ENCODE peak calls at places on chromosomes 5 and 9, in ten cellular contexts. One of them, this sample, is unnamed.

GRCh38 chr5:111043712-111044506 is 27.6 kb upstream of the TSLP start:
- DNase-seq in left colon: no peak
- DNase-seq in nucleus accumbens: no peak
- DNase-seq in heart left ventricle: no peak
- DNase-seq in ascending aorta: no peak
- DNase-seq in aorta: no peak
- DNase-seq in H54: no peak
- DNase-seq in left ventricle myocardium superior: no peak
- DNase-seq in stimulated activated CD8-positive, alpha-beta memory T cell treated with anti-CD3 and anti-CD28 coated beads, Interleukin-4, amount 100 ng/mL, for 48 hours: no peak
- DNase-seq in brain microvascular endothelial cell: peak
- DNase-seq in this sample: no peak

GRCh38 chr5:147935032-147935431 is 28.7 kb upstream of the C5orf46 start:
- DNase-seq in left colon: no peak
- DNase-seq in nucleus accumbens: no peak
- DNase-seq in heart left ventricle: no peak
- DNase-seq in ascending aorta: no peak
- DNase-seq in aorta: no peak
- DNase-seq in H54: peak
- DNase-seq in left ventricle myocardium superior: no peak
- DNase-seq in stimulated activated CD8-positive, alpha-beta memory T cell treated with anti-CD3 and anti-CD28 coated beads, Interleukin-4, amount 100 ng/mL, for 48 hours: no peak
- DNase-seq in brain microvascular endothelial cell: peak
- DNase-seq in this sample: peak

GRCh38 chr5:144369001-144369400 is 198.3 kb downstream of the KCTD16 start:
- DNase-seq in left colon: no peak
- DNase-seq in nucleus accumbens: no peak
- DNase-seq in heart left ventricle: no peak
- DNase-seq in ascending aorta: no peak
- DNase-seq in aorta: no peak
- DNase-seq in H54: no peak
- DNase-seq in left ventricle myocardium superior: no peak
- DNase-seq in stimulated activated CD8-positive, alpha-beta memory T cell treated with anti-CD3 and anti-CD28 coated beads, Interleukin-4, amount 100 ng/mL, for 48 hours: no peak
- DNase-seq in brain microvascular endothelial cell: no peak
- DNase-seq in this sample: peak

GRCh38 chr5:148437249-148437648 is 53.5 kb downstream of the FBXO38 start:
- DNase-seq in left colon: no peak
- DNase-seq in nucleus accumbens: no peak
- DNase-seq in heart left ventricle: no peak
- DNase-seq in ascending aorta: no peak
- DNase-seq in aorta: no peak
- DNase-seq in H54: no peak
- DNase-seq in left ventricle myocardium superior: no peak
- DNase-seq in stimulated activated CD8-positive, alpha-beta memory T cell treated with anti-CD3 and anti-CD28 coated beads, Interleukin-4, amount 100 ng/mL, for 48 hours: no peak
- DNase-seq in brain microvascular endothelial cell: no peak
- DNase-seq in this sample: no peak

GRCh38 chr9:132061526-132061925 is 18.1 kb downstream of the MED27 start:
- DNase-seq in left colon: no peak
- DNase-seq in nucleus accumbens: no peak
- DNase-seq in heart left ventricle: no peak
- DNase-seq in ascending aorta: no peak
- DNase-seq in aorta: no peak
- DNase-seq in H54: no peak
- DNase-seq in left ventricle myocardium superior: no peak
- DNase-seq in stimulated activated CD8-positive, alpha-beta memory T cell treated with anti-CD3 and anti-CD28 coated beads, Interleukin-4, amount 100 ng/mL, for 48 hours: no peak
- DNase-seq in brain microvascular endothelial cell: no peak
- DNase-seq in this sample: no peak

GRCh38 chr5:179191506-179192184 is 131.5 kb downstream of the ZNF354C start:
- DNase-seq in left colon: no peak
- DNase-seq in nucleus accumbens: no peak
- DNase-seq in heart left ventricle: peak
- DNase-seq in ascending aorta: no peak
- DNase-seq in aorta: peak
- DNase-seq in H54: no peak
- DNase-seq in left ventricle myocardium superior: no peak
- DNase-seq in stimulated activated CD8-positive, alpha-beta memory T cell treated with anti-CD3 and anti-CD28 coated beads, Interleukin-4, amount 100 ng/mL, for 48 hours: no peak
- DNase-seq in brain microvascular endothelial cell: no peak
- DNase-seq in this sample: no peak

GRCh38 chr5:176535101-176535654 is 2.0 kb downstream of the RNF44 start:
- DNase-seq in left colon: peak
- DNase-seq in nucleus accumbens: no peak
- DNase-seq in heart left ventricle: no peak
- DNase-seq in ascending aorta: no peak
- DNase-seq in aorta: peak
- DNase-seq in H54: no peak
- DNase-seq in left ventricle myocardium superior: no peak
- DNase-seq in stimulated activated CD8-positive, alpha-beta memory T cell treated with anti-CD3 and anti-CD28 coated beads, Interleukin-4, amount 100 ng/mL, for 48 hours: peak
- DNase-seq in brain microvascular endothelial cell: no peak
- DNase-seq in this sample: peak

GRCh38 chr5:65263291-65263690 is 218.4 kb downstream of the ADAMTS6 start:
- DNase-seq in left colon: no peak
- DNase-seq in nucleus accumbens: no peak
- DNase-seq in heart left ventricle: no peak
- DNase-seq in ascending aorta: no peak
- DNase-seq in aorta: no peak
- DNase-seq in H54: no peak
- DNase-seq in left ventricle myocardium superior: no peak
- DNase-seq in stimulated activated CD8-positive, alpha-beta memory T cell treated with anti-CD3 and anti-CD28 coated beads, Interleukin-4, amount 100 ng/mL, for 48 hours: no peak
- DNase-seq in brain microvascular endothelial cell: no peak
- DNase-seq in this sample: no peak

GRCh38 chr9:94805585-94805984 is 79.1 kb downstream of the AOPEP start:
- DNase-seq in left colon: no peak
- DNase-seq in nucleus accumbens: no peak
- DNase-seq in heart left ventricle: no peak
- DNase-seq in ascending aorta: no peak
- DNase-seq in aorta: no peak
- DNase-seq in H54: peak
- DNase-seq in left ventricle myocardium superior: no peak
- DNase-seq in stimulated activated CD8-positive, alpha-beta memory T cell treated with anti-CD3 and anti-CD28 coated beads, Interleukin-4, amount 100 ng/mL, for 48 hours: no peak
- DNase-seq in brain microvascular endothelial cell: peak
- DNase-seq in this sample: no peak

GRCh38 chr5:159724283-159724682 is 192.0 kb upstream of the ADRA1B start:
- DNase-seq in left colon: no peak
- DNase-seq in nucleus accumbens: no peak
- DNase-seq in heart left ventricle: no peak
- DNase-seq in ascending aorta: no peak
- DNase-seq in aorta: no peak
- DNase-seq in H54: no peak
- DNase-seq in left ventricle myocardium superior: no peak
- DNase-seq in stimulated activated CD8-positive, alpha-beta memory T cell treated with anti-CD3 and anti-CD28 coated beads, Interleukin-4, amount 100 ng/mL, for 48 hours: no peak
- DNase-seq in brain microvascular endothelial cell: no peak
- DNase-seq in this sample: no peak

GRCh38 chr9:79757906-79758669 is 186.3 kb downstream of the TLE4 start:
- DNase-seq in left colon: no peak
- DNase-seq in nucleus accumbens: no peak
- DNase-seq in heart left ventricle: no peak
- DNase-seq in ascending aorta: no peak
- DNase-seq in aorta: no peak
- DNase-seq in H54: no peak
- DNase-seq in left ventricle myocardium superior: no peak
- DNase-seq in stimulated activated CD8-positive, alpha-beta memory T cell treated with anti-CD3 and anti-CD28 coated beads, Interleukin-4, amount 100 ng/mL, for 48 hours: no peak
- DNase-seq in brain microvascular endothelial cell: no peak
- DNase-seq in this sample: no peak

GRCh38 chr9:95138474-95138873 is 179.0 kb downstream of the FANCC start:
- DNase-seq in left colon: no peak
- DNase-seq in nucleus accumbens: no peak
- DNase-seq in heart left ventricle: no peak
- DNase-seq in ascending aorta: no peak
- DNase-seq in aorta: no peak
- DNase-seq in H54: no peak
- DNase-seq in left ventricle myocardium superior: no peak
- DNase-seq in stimulated activated CD8-positive, alpha-beta memory T cell treated with anti-CD3 and anti-CD28 coated beads, Interleukin-4, amount 100 ng/mL, for 48 hours: no peak
- DNase-seq in brain microvascular endothelial cell: no peak
- DNase-seq in this sample: peak

GRCh38 chr5:147073098-147073497 is 161.7 kb upstream of the STK32A start:
- DNase-seq in left colon: no peak
- DNase-seq in nucleus accumbens: no peak
- DNase-seq in heart left ventricle: no peak
- DNase-seq in ascending aorta: no peak
- DNase-seq in aorta: no peak
- DNase-seq in H54: no peak
- DNase-seq in left ventricle myocardium superior: no peak
- DNase-seq in stimulated activated CD8-positive, alpha-beta memory T cell treated with anti-CD3 and anti-CD28 coated beads, Interleukin-4, amount 100 ng/mL, for 48 hours: no peak
- DNase-seq in brain microvascular endothelial cell: no peak
- DNase-seq in this sample: no peak

GRCh38 chr9:130938652-130939404 is at the start of gene FIBCD1:
- DNase-seq in left colon: peak
- DNase-seq in nucleus accumbens: no peak
- DNase-seq in heart left ventricle: no peak
- DNase-seq in ascending aorta: no peak
- DNase-seq in aorta: no peak
- DNase-seq in H54: peak
- DNase-seq in left ventricle myocardium superior: no peak
- DNase-seq in stimulated activated CD8-positive, alpha-beta memory T cell treated with anti-CD3 and anti-CD28 coated beads, Interleukin-4, amount 100 ng/mL, for 48 hours: peak
- DNase-seq in brain microvascular endothelial cell: no peak
- DNase-seq in this sample: no peak

GRCh38 chr9:115524467-115525059 is 406.6 kb upstream of the TNC start:
- DNase-seq in left colon: peak
- DNase-seq in nucleus accumbens: no peak
- DNase-seq in heart left ventricle: no peak
- DNase-seq in ascending aorta: no peak
- DNase-seq in aorta: no peak
- DNase-seq in H54: peak
- DNase-seq in left ventricle myocardium superior: no peak
- DNase-seq in stimulated activated CD8-positive, alpha-beta memory T cell treated with anti-CD3 and anti-CD28 coated beads, Interleukin-4, amount 100 ng/mL, for 48 hours: no peak
- DNase-seq in brain microvascular endothelial cell: peak
- DNase-seq in this sample: peak

GRCh38 chr9:120617637-120617979 is 37.6 kb upstream of the CDK5RAP2 start:
- DNase-seq in left colon: no peak
- DNase-seq in nucleus accumbens: no peak
- DNase-seq in heart left ventricle: no peak
- DNase-seq in ascending aorta: no peak
- DNase-seq in aorta: no peak
- DNase-seq in H54: no peak
- DNase-seq in left ventricle myocardium superior: no peak
- DNase-seq in stimulated activated CD8-positive, alpha-beta memory T cell treated with anti-CD3 and anti-CD28 coated beads, Interleukin-4, amount 100 ng/mL, for 48 hours: no peak
- DNase-seq in brain microvascular endothelial cell: no peak
- DNase-seq in this sample: no peak

GRCh38 chr9:114347675-114348074 is 18.0 kb downstream of the ORM2 start:
- DNase-seq in left colon: no peak
- DNase-seq in nucleus accumbens: no peak
- DNase-seq in heart left ventricle: no peak
- DNase-seq in ascending aorta: no peak
- DNase-seq in aorta: no peak
- DNase-seq in H54: no peak
- DNase-seq in left ventricle myocardium superior: no peak
- DNase-seq in stimulated activated CD8-positive, alpha-beta memory T cell treated with anti-CD3 and anti-CD28 coated beads, Interleukin-4, amount 100 ng/mL, for 48 hours: no peak
- DNase-seq in brain microvascular endothelial cell: no peak
- DNase-seq in this sample: no peak

GRCh38 chr5:165321912-165322311 is 1816.5 kb downstream of the MAT2B start:
- DNase-seq in left colon: no peak
- DNase-seq in nucleus accumbens: no peak
- DNase-seq in heart left ventricle: no peak
- DNase-seq in ascending aorta: no peak
- DNase-seq in aorta: no peak
- DNase-seq in H54: no peak
- DNase-seq in left ventricle myocardium superior: no peak
- DNase-seq in stimulated activated CD8-positive, alpha-beta memory T cell treated with anti-CD3 and anti-CD28 coated beads, Interleukin-4, amount 100 ng/mL, for 48 hours: no peak
- DNase-seq in brain microvascular endothelial cell: no peak
- DNase-seq in this sample: no peak

GRCh38 chr5:169873642-169874041 is 106.7 kb downstream of the INSYN2B start:
- DNase-seq in left colon: no peak
- DNase-seq in nucleus accumbens: no peak
- DNase-seq in heart left ventricle: no peak
- DNase-seq in ascending aorta: no peak
- DNase-seq in aorta: no peak
- DNase-seq in H54: no peak
- DNase-seq in left ventricle myocardium superior: peak
- DNase-seq in stimulated activated CD8-positive, alpha-beta memory T cell treated with anti-CD3 and anti-CD28 coated beads, Interleukin-4, amount 100 ng/mL, for 48 hours: no peak
- DNase-seq in brain microvascular endothelial cell: peak
- DNase-seq in this sample: no peak

GRCh38 chr5:56699588-56699987 is 115.8 kb upstream of the MAP3K1 start:
- DNase-seq in left colon: no peak
- DNase-seq in nucleus accumbens: no peak
- DNase-seq in heart left ventricle: no peak
- DNase-seq in ascending aorta: no peak
- DNase-seq in aorta: no peak
- DNase-seq in H54: no peak
- DNase-seq in left ventricle myocardium superior: no peak
- DNase-seq in stimulated activated CD8-positive, alpha-beta memory T cell treated with anti-CD3 and anti-CD28 coated beads, Interleukin-4, amount 100 ng/mL, for 48 hours: no peak
- DNase-seq in brain microvascular endothelial cell: no peak
- DNase-seq in this sample: no peak

GRCh38 chr5:170625221-170626165 is 121.7 kb downstream of the KCNIP1 start:
- DNase-seq in left colon: no peak
- DNase-seq in nucleus accumbens: no peak
- DNase-seq in heart left ventricle: no peak
- DNase-seq in ascending aorta: no peak
- DNase-seq in aorta: no peak
- DNase-seq in H54: no peak
- DNase-seq in left ventricle myocardium superior: no peak
- DNase-seq in stimulated activated CD8-positive, alpha-beta memory T cell treated with anti-CD3 and anti-CD28 coated beads, Interleukin-4, amount 100 ng/mL, for 48 hours: no peak
- DNase-seq in brain microvascular endothelial cell: no peak
- DNase-seq in this sample: no peak

GRCh38 chr5:175797521-175798038 is 73.8 kb upstream of the CPLX2 start:
- DNase-seq in left colon: peak
- DNase-seq in nucleus accumbens: no peak
- DNase-seq in heart left ventricle: no peak
- DNase-seq in ascending aorta: no peak
- DNase-seq in aorta: no peak
- DNase-seq in H54: no peak
- DNase-seq in left ventricle myocardium superior: no peak
- DNase-seq in stimulated activated CD8-positive, alpha-beta memory T cell treated with anti-CD3 and anti-CD28 coated beads, Interleukin-4, amount 100 ng/mL, for 48 hours: no peak
- DNase-seq in brain microvascular endothelial cell: no peak
- DNase-seq in this sample: peak

GRCh38 chr9:127923771-127924170 is 6.8 kb downstream of the PIP5KL1 start:
- DNase-seq in left colon: no peak
- DNase-seq in nucleus accumbens: no peak
- DNase-seq in heart left ventricle: no peak
- DNase-seq in ascending aorta: no peak
- DNase-seq in aorta: no peak
- DNase-seq in H54: peak
- DNase-seq in left ventricle myocardium superior: no peak
- DNase-seq in stimulated activated CD8-positive, alpha-beta memory T cell treated with anti-CD3 and anti-CD28 coated beads, Interleukin-4, amount 100 ng/mL, for 48 hours: no peak
- DNase-seq in brain microvascular endothelial cell: peak
- DNase-seq in this sample: no peak

GRCh38 chr9:105647595-105648349 is 14.5 kb upstream of the TAL2 start:
- DNase-seq in left colon: no peak
- DNase-seq in nucleus accumbens: no peak
- DNase-seq in heart left ventricle: no peak
- DNase-seq in ascending aorta: no peak
- DNase-seq in aorta: no peak
- DNase-seq in H54: no peak
- DNase-seq in left ventricle myocardium superior: no peak
- DNase-seq in stimulated activated CD8-positive, alpha-beta memory T cell treated with anti-CD3 and anti-CD28 coated beads, Interleukin-4, amount 100 ng/mL, for 48 hours: no peak
- DNase-seq in brain microvascular endothelial cell: peak
- DNase-seq in this sample: no peak

GRCh38 chr9:132833451-132834130 is 44.5 kb downstream of the AK8 start:
- DNase-seq in left colon: no peak
- DNase-seq in nucleus accumbens: no peak
- DNase-seq in heart left ventricle: no peak
- DNase-seq in ascending aorta: no peak
- DNase-seq in aorta: no peak
- DNase-seq in H54: no peak
- DNase-seq in left ventricle myocardium superior: no peak
- DNase-seq in stimulated activated CD8-positive, alpha-beta memory T cell treated with anti-CD3 and anti-CD28 coated beads, Interleukin-4, amount 100 ng/mL, for 48 hours: no peak
- DNase-seq in brain microvascular endothelial cell: no peak
- DNase-seq in this sample: no peak

GRCh38 chr9:88268886-88269285 is 119.4 kb upstream of the SPIN1 start:
- DNase-seq in left colon: no peak
- DNase-seq in nucleus accumbens: no peak
- DNase-seq in heart left ventricle: no peak
- DNase-seq in ascending aorta: no peak
- DNase-seq in aorta: no peak
- DNase-seq in H54: no peak
- DNase-seq in left ventricle myocardium superior: no peak
- DNase-seq in stimulated activated CD8-positive, alpha-beta memory T cell treated with anti-CD3 and anti-CD28 coated beads, Interleukin-4, amount 100 ng/mL, for 48 hours: no peak
- DNase-seq in brain microvascular endothelial cell: no peak
- DNase-seq in this sample: no peak

GRCh38 chr9:116000748-116001329 is 152.8 kb upstream of the PAPPA start:
- DNase-seq in left colon: peak
- DNase-seq in nucleus accumbens: no peak
- DNase-seq in heart left ventricle: no peak
- DNase-seq in ascending aorta: no peak
- DNase-seq in aorta: no peak
- DNase-seq in H54: no peak
- DNase-seq in left ventricle myocardium superior: no peak
- DNase-seq in stimulated activated CD8-positive, alpha-beta memory T cell treated with anti-CD3 and anti-CD28 coated beads, Interleukin-4, amount 100 ng/mL, for 48 hours: peak
- DNase-seq in brain microvascular endothelial cell: no peak
- DNase-seq in this sample: peak

GRCh38 chr9:128020692-128021091 is 39.9 kb upstream of the EEIG1 start:
- DNase-seq in left colon: no peak
- DNase-seq in nucleus accumbens: no peak
- DNase-seq in heart left ventricle: no peak
- DNase-seq in ascending aorta: no peak
- DNase-seq in aorta: no peak
- DNase-seq in H54: no peak
- DNase-seq in left ventricle myocardium superior: no peak
- DNase-seq in stimulated activated CD8-positive, alpha-beta memory T cell treated with anti-CD3 and anti-CD28 coated beads, Interleukin-4, amount 100 ng/mL, for 48 hours: no peak
- DNase-seq in brain microvascular endothelial cell: no peak
- DNase-seq in this sample: no peak